ENCODE peak calls at places on chromosomes 5 and 9, in seven cellular contexts. A, B, Y, W, H, R and P are unnamed samples.

GRCh38 chr5:15135661-15136060 is 264.1 kb upstream of the ANKH start:
- DNase-seq in B (no peak), H (no peak), Y (no peak), A (no peak), R (no peak), W (no peak), P (no peak)

GRCh38 chr9:36188212-36188611 is 2.5 kb upstream of the CLTA start:
- DNase-seq in Y (no peak), R (no peak), A (no peak), W (no peak), H (no peak), B (no peak), P (no peak)

GRCh38 chr5:1516615-1517601 is 6.9 kb downstream of the LPCAT1 start:
- DNase-seq in A (peak), Y (peak), B (no peak), R (no peak), W (no peak), H (peak), P (peak)

GRCh38 chr5:111699976-111700375 is 57.0 kb downstream of the NREP start:
- DNase-seq in Y (no peak), W (no peak), H (no peak), R (no peak), B (no peak), A (no peak), P (no peak)

GRCh38 chr5:54643679-54644078 is 126.1 kb downstream of the SNX18 start:
- DNase-seq in B (no peak), A (peak), Y (no peak), H (peak), W (no peak), R (peak), P (peak)

GRCh38 chr5:149500922-149501582 is 50.2 kb downstream of the CSNK1A1 start:
- DNase-seq in Y (no peak), W (no peak), H (peak), R (no peak), A (peak), B (no peak), P (peak)

GRCh38 chr5:58135571-58136335 is 324.1 kb downstream of the PLK2 start:
- DNase-seq in H (peak), B (no peak), Y (no peak), W (no peak), R (no peak), A (peak), P (peak)

GRCh38 chr9:29211681-29212589 is 1638.7 kb upstream of the C9orf72 start:
- DNase-seq in R (no peak), H (peak), Y (peak), A (no peak), W (no peak), B (no peak), P (peak)

GRCh38 chr5:35963381-35963843 is 25.0 kb upstream of the CAPSL start:
- DNase-seq in A (peak), B (no peak), Y (no peak), H (peak), R (no peak), W (no peak), P (peak)

GRCh38 chr9:99778308-99778707 is 43.4 kb upstream of the NR4A3 start:
- DNase-seq in W (no peak), Y (no peak), A (peak), H (peak), R (peak), B (no peak), P (peak)

GRCh38 chr5:102959055-102959454 is 160.9 kb downstream of the GIN1 start:
- DNase-seq in B (no peak), H (peak), A (peak), W (no peak), R (peak), Y (no peak), P (peak)

GRCh38 chr9:97570899-97571298 is 62.3 kb downstream of the TSTD2 start:
- DNase-seq in A (no peak), R (no peak), Y (peak), B (no peak), H (no peak), W (no peak), P (no peak)

GRCh38 chr5:169914766-169915165 is 65.5 kb downstream of the INSYN2B start:
- DNase-seq in Y (peak), R (no peak), W (no peak), A (peak), B (no peak), H (peak), P (peak)

GRCh38 chr5:179866241-179867078 is 7.8 kb upstream of the MRNIP start:
- DNase-seq in H (no peak), Y (no peak), R (no peak), W (no peak), A (peak), B (no peak), P (peak)

GRCh38 chr5:132266031-132266835 is 8.7 kb downstream of the PDLIM4 start:
- DNase-seq in B (no peak), R (no peak), Y (no peak), A (no peak), W (no peak), H (no peak), P (no peak)

GRCh38 chr5:160165137-160166068 is 46.2 kb upstream of the PWWP2A start:
- DNase-seq in A (peak), W (no peak), Y (peak), H (peak), B (no peak), R (peak), P (peak)

GRCh38 chr9:102518324-102518723 is 476.8 kb upstream of the CYLC2 start:
- DNase-seq in B (no peak), W (no peak), Y (no peak), H (no peak), A (no peak), R (no peak), P (no peak)

GRCh38 chr5:37506722-37507121 is 127.6 kb downstream of the WDR70 start:
- DNase-seq in W (no peak), B (no peak), H (no peak), A (no peak), Y (no peak), R (no peak), P (no peak)

GRCh38 chr5:79074641-79075040 is 5.1 kb downstream of the BHMT2 start:
- DNase-seq in A (peak), Y (no peak), W (no peak), B (no peak), R (no peak), H (no peak), P (peak)

GRCh38 chr5:79077680-79078365 is 8.3 kb downstream of the BHMT2 start:
- DNase-seq in R (no peak), B (no peak), Y (no peak), A (peak), W (no peak), H (no peak), P (peak)

GRCh38 chr5:79080804-79081203 is 11.2 kb downstream of the BHMT2 start:
- DNase-seq in H (no peak), A (no peak), Y (no peak), W (no peak), B (no peak), R (no peak), P (no peak)

GRCh38 chr5:79076819-79077218 is 7.3 kb downstream of the BHMT2 start:
- DNase-seq in W (no peak), H (no peak), Y (no peak), R (no peak), A (peak), B (no peak), P (no peak)

GRCh38 chr5:79075646-79076426 is 6.3 kb downstream of the BHMT2 start:
- DNase-seq in R (no peak), H (no peak), B (no peak), A (peak), W (no peak), Y (no peak), P (no peak)
- TF ChIP-seq CTCF in R (no peak), H (no peak), B (peak), A (no peak), W (no peak), Y (no peak), P (no peak)

GRCh38 chr5:137496919-137497318 is 2.2 kb downstream of the SPOCK1 start:
- DNase-seq in B (no peak), A (peak), H (no peak), R (no peak), Y (no peak), W (no peak), P (peak)
- H3K4me3 ChIP-seq in B (no peak), A (no peak), H (no peak), R (no peak), Y (no peak), W (no peak), P (no peak)

GRCh38 chr9:120877276-120878034 is 467 bp upstream of the PHF19 start:
- DNase-seq in H (peak), A (peak), W (peak), R (no peak), B (no peak), Y (peak), P (peak)

GRCh38 chr9:120875643-120875953 is 1.4 kb downstream of the PHF19 start:
- DNase-seq in W (no peak), R (no peak), B (no peak), Y (no peak), A (no peak), H (no peak), P (no peak)

GRCh38 chr9:120874861-120875565 is 2.0 kb downstream of the PHF19 start:
- DNase-seq in Y (no peak), A (no peak), H (no peak), W (no peak), B (no peak), R (no peak), P (no peak)

GRCh38 chr9:120876842-120877240 is at the start of gene PHF19:
- DNase-seq in W (no peak), R (no peak), A (peak), Y (peak), H (peak), B (no peak), P (peak)

GRCh38 chr9:120875954-120876841 is 790 bp downstream of the PHF19 start:
- DNase-seq in Y (peak), W (peak), R (peak), H (peak), B (no peak), A (peak), P (peak)
- TF ChIP-seq CTCF in Y (no peak), W (no peak), R (no peak), H (peak), B (no peak), A (no peak), P (peak)

GRCh38 chr5:119270955-119271757 is 84.7 kb upstream of the TNFAIP8 start:
- DNase-seq in W (peak), H (peak), B (no peak), R (no peak), Y (no peak), A (no peak), P (peak)
- H3K4me3 ChIP-seq in W (no peak), H (no peak), B (peak), R (no peak), Y (no peak), A (no peak), P (no peak)

GRCh38 chr9:1018121-1018520 is 32.0 kb upstream of the DMRT2 start:
- DNase-seq in H (no peak), Y (no peak), B (no peak), A (peak), R (peak), W (no peak), P (peak)
- TF ChIP-seq CTCF in H (peak), Y (peak), B (peak), A (peak), R (peak), W (no peak), P (peak)

DNA sequence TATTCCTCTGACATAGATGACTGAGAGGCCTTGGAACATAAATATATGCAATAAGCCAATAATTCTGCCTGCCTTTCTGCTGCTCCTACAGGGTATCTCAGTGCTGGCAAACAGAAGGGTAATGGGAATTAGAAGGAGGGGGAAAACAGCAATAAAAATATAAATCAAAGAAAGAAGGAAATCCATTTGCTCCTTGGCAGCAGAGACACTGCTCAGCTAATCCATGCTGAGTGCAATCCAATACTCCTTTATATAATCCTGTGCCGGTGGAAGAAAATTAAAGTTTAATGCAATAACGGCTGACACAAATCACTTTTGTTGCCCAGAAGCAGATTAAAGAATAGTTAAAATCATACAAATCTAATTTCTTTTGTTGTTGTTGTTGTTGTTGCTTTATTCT is 478.9 kb downstream of the SPATA31D1 start:
- DNase-seq in Y (no peak), B (no peak), H (no peak), W (no peak), A (no peak), R (no peak), P (no peak)
- H3K4me3 ChIP-seq in Y (no peak), B (no peak), H (no peak), W (no peak), A (no peak), R (no peak), P (no peak)